ENCODE peak calls at places on chromosome 22, in six cellular contexts. D is CD4-positive, CD25-positive, alpha-beta regulatory T cell; O is adipocyte; C is neural progenitor cell; A is small intestine; W is breast epithelium. B is an unnamed sample.

GRCh38 chr22:42969348-42969975 is 45.5 kb downstream of the PACSIN2 start:
- DNase-seq in W (no peak), O (peak; percentile 83), C (no peak), D (no peak), A (no peak), B (no peak)

GRCh38 chr22:33438273-33438672 is 380.1 kb upstream of the SYN3 start:
- DNase-seq in D (no peak), O (peak; percentile 77), C (no peak), W (no peak), A (no peak), B (no peak)

GRCh38 chr22:36763576-36763975 is 12.3 kb downstream of the IFT27 start:
- DNase-seq in A (peak; percentile 90), W (peak; percentile 46), O (no peak), D (no peak), C (no peak), B (no peak)

GRCh38 chr22:50731811-50732624 is 6.0 kb upstream of the ACR start:
- DNase-seq in C (peak; percentile 43), A (peak; percentile 48), O (peak; percentile 78), W (peak; percentile 52), D (peak; percentile 54), B (no peak)

GRCh38 chr22:23233746-23234408 is 53.6 kb downstream of the BCR start:
- DNase-seq in A (no peak), C (no peak), O (no peak), W (no peak), D (no peak), B (no peak)

GRCh38 chr22:44085743-44086741 is 61.9 kb downstream of the PARVB start:
- DNase-seq in D (peak; percentile 28), A (peak; percentile 78), W (no peak), O (peak; percentile 28), C (peak; percentile 66), B (no peak)

GRCh38 chr22:17429516-17429915 is 60.3 kb downstream of the CECR2 start:
- DNase-seq in W (no peak), A (no peak), D (no peak), O (no peak), C (no peak), B (no peak)

GRCh38 chr22:18103527-18104269 is 6.9 kb upstream of the TUBA8 start:
- DNase-seq in D (no peak), A (no peak), O (no peak), C (no peak), W (no peak), B (no peak)

GRCh38 chr22:49453816-49454215 is 373.9 kb downstream of the BRD1 start:
- DNase-seq in C (no peak), O (no peak), A (no peak), D (no peak), W (no peak), B (no peak)

GRCh38 chr22:38937036-38937435 is 20.4 kb upstream of the APOBEC3A start:
- DNase-seq in D (no peak), W (no peak), A (no peak), O (no peak), C (no peak), B (no peak)

GRCh38 chr22:29002603-29003002 is 59.0 kb downstream of the C22orf31 start:
- DNase-seq in O (no peak), W (no peak), A (no peak), D (no peak), C (no peak), B (no peak)

GRCh38 chr22:38422615-38423511 is 32.1 kb downstream of the KCNJ4 start:
- DNase-seq in C (no peak), A (peak; percentile 57), D (no peak), O (no peak), W (no peak), B (no peak)

GRCh38 chr22:50098052-50098451 is 8.2 kb downstream of the MOV10L1 start:
- DNase-seq in W (no peak), O (no peak), A (no peak), D (no peak), C (no peak), B (no peak)

GRCh38 chr22:36819112-36819511 is 2.3 kb upstream of the PVALB start:
- DNase-seq in D (no peak), W (no peak), O (no peak), C (no peak), A (no peak), B (no peak)

GRCh38 chr22:49136041-49136815 is 691.4 kb downstream of the BRD1 start:
- DNase-seq in O (no peak), D (no peak), C (no peak), A (no peak), W (no peak), B (no peak)

GRCh38 chr22:31715157-31715778 is 34.7 kb downstream of the PRR14L start:
- DNase-seq in W (no peak), C (no peak), O (no peak), D (no peak), A (no peak), B (no peak)

DNA sequence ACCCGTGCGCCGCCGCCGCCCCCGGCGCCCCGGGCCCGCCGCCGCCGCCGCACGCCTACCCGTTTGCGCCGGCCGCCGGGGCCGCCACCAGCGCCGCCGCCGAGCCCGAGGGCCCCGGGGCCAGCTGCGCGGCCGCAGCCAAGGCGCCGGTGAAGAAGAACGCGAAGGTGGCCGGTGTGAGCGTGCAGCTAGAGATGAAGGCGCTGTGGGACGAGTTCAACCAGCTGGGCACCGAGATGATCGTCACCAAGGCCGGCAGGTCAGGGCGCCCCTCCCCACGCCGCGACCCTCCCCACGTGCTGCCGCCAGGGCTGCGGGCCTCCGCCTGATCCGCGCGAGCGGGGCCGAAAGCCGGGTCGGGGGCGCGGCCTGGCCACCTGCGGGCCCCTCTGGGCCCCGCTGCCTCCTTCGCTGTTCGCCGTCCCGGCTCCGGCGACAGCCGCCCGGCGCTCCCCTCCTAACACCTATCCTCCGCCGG is 483 bp downstream of the TBX1 start:
- DNase-seq in D (no peak), C (peak; percentile 61), O (peak; percentile 50), W (no peak), A (no peak), B (no peak)
- H3K4me3 ChIP-seq in D (no peak overlapping the region), C (peak overlapping the region; percentile 38), O (no peak overlapping the region), W (peak overlapping the region; percentile 37), A (peak overlapping the region; percentile 43), B (peak overlapping the region; percentile 69)

GRCh38 chr22:30062934-30063333 is 17.3 kb upstream of the HORMAD2 start:
- DNase-seq in C (no peak), A (peak; percentile 82), O (no peak), D (no peak), W (no peak), B (no peak)
- H3K4me3 ChIP-seq in C (no peak overlapping the region), A (no peak overlapping the region), O (no peak overlapping the region), D (no peak overlapping the region), W (no peak overlapping the region), B (no peak overlapping the region)

DNA sequence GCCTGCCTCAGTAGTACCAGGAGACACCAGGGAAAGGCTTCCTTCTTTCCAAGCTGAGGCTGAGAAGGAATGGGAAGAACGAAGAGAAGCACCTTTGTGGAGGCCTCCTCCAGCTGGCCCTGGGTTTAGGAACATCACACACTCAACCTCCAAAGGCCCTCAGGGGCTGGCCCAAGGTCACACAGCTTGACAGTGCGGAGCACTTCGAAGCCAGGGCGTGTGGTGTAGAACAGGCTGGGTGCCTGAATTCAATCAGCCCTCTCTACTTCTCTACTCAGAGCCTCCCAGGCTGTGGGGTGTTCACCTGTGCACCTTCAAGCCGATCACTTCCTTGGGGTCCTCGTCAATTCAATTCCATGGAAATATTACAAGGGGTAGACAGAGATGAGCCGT is 719 bp upstream of the CSDC2 start:
- DNase-seq in O (no peak), A (no peak), C (no peak), D (no peak), W (no peak), B (no peak)
- H3K4me3 ChIP-seq in O (no peak overlapping the region), A (no peak overlapping the region), C (no peak overlapping the region), D (no peak overlapping the region), W (no peak overlapping the region), B (peak overlapping the region; percentile 76)

DNA sequence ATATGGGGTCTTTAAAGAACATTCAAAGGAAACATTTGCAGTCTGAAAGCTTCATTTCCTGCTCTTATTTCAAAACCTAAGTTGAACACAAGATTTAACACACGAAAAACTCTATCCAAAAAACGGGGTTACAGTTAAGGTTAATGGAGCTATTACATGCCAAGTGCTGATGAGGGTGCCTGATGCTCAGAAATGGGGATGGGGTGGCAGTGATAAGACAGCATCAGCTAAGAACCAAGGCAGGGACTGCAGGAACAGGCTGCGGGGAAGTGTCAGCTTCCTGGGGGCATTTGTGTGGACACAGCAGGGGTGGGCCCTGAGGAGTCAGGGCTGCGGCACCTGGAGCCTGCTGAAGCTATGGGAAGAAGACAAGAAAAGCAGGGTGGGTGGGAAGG is 12.2 kb downstream of the DGCR2 start:
- DNase-seq in D (no peak), A (no peak), O (no peak), W (no peak), C (peak; percentile 53), B (no peak)
- H3K4me3 ChIP-seq in D (peak overlapping the region; percentile 88), A (no peak overlapping the region), O (no peak overlapping the region), W (no peak overlapping the region), C (no peak overlapping the region), B (no peak overlapping the region)

GRCh38 chr22:46067159-46068111 is 82.9 kb upstream of the PPARA start:
- DNase-seq in D (no peak), A (peak; percentile 15), O (no peak), C (no peak), W (peak; percentile 22), B (no peak)
- H3K4me3 ChIP-seq in D (no peak overlapping the region), A (peak overlapping the region; percentile 12), O (peak overlapping the region; percentile 85), C (no peak overlapping the region), W (peak overlapping the region; percentile 30), B (peak overlapping the region; percentile 90)

GRCh38 chr22:35552186-35552842 is 11.7 kb downstream of the RASD2 start:
- DNase-seq in C (peak; percentile 77), W (no peak), A (peak; percentile 65), O (peak; percentile 49), D (peak; percentile 81), B (no peak)
- H3K4me3 ChIP-seq in C (no peak overlapping the region), W (no peak overlapping the region), A (no peak overlapping the region), O (no peak overlapping the region), D (no peak overlapping the region), B (no peak overlapping the region)

GRCh38 chr22:19422440-19423301 is 8.9 kb downstream of the HIRA start:
- DNase-seq in W (no peak), O (peak; percentile 16), A (no peak), D (no peak), C (no peak), B (no peak)
- H3K4me3 ChIP-seq in W (no peak overlapping the region), O (no peak overlapping the region), A (no peak overlapping the region), D (no peak overlapping the region), C (no peak overlapping the region), B (no peak overlapping the region)